ENCODE peak calls at places on chromosomes 7 and 10, in four cellular contexts. R is neural progenitor cell; G is cardiac muscle cell; O is naive thymus-derived CD4-positive, alpha-beta T cell. E is an unnamed sample. For H3K36me3 and H3K9me3, the result is how much of the 10 kb centered on the place peaks cover.

GRCh38 chr7:27095050-27095896 is 527 bp downstream of the HOXA1 start:
- DNase-seq in R (peak), G (no peak), O (no peak), E (no peak)

GRCh38 chr7:38147005-38147404 is 31.0 kb upstream of the STARD3NL start:
- DNase-seq in R (no peak), G (no peak), O (no peak), E (no peak)

GRCh38 chr10:44384601-44385422 is at the start of gene CXCL12:
- DNase-seq in R (peak), O (no peak), G (peak), E (no peak)

GRCh38 chr10:66836057-66836456 is 89.8 kb upstream of the LRRTM3 start:
- DNase-seq in O (no peak), G (peak), R (no peak), E (no peak)

GRCh38 chr7:99374121-99375064 is at the start of gene ARPC1B:
- DNase-seq in G (peak), R (peak), O (peak), E (no peak)

GRCh38 chr10:96705134-96705533 is 15.2 kb downstream of the PIK3AP1 start:
- DNase-seq in G (no peak), R (no peak), O (no peak), E (no peak)

GRCh38 chr7:85719981-85720963 is 533.4 kb upstream of the SEMA3D start:
- DNase-seq in R (no peak), O (no peak), G (no peak), E (no peak)

GRCh38 chr10:74936577-74937445 is 110.4 kb downstream of the KAT6B start:
- DNase-seq in G (no peak), O (no peak), R (no peak), E (no peak)

GRCh38 chr7:2510909-2511768 is 8.4 kb upstream of the LFNG start:
- DNase-seq in R (peak), G (no peak), O (peak), E (no peak)

GRCh38 chr7:106982415-106982814 is 62.1 kb upstream of the PRKAR2B start:
- DNase-seq in G (no peak), R (no peak), O (no peak), E (no peak)

GRCh38 chr10:103765981-103766380 is 89.4 kb downstream of the SH3PXD2A start:
- DNase-seq in R (no peak), G (no peak), O (peak), E (no peak)

GRCh38 chr7:106936236-106936635 is 71.2 kb downstream of the PIK3CG start:
- DNase-seq in R (no peak), G (no peak), O (no peak), E (no peak)

GRCh38 chr10:80199828-80200227 is 5.5 kb downstream of the ANXA11 start:
- DNase-seq in G (no peak), R (no peak), O (no peak), E (no peak)

GRCh38 chr10:93435621-93436385 is 46.3 kb downstream of the MYOF start:
- DNase-seq in R (peak), G (peak), O (no peak), E (no peak)

GRCh38 chr7:77740257-77740656 is 44.0 kb downstream of the RSBN1L start:
- DNase-seq in G (no peak), O (no peak), R (no peak), E (no peak)

GRCh38 chr7:36280840-36281812 is 108.5 kb upstream of the ANLN start:
- DNase-seq in O (no peak), R (peak), G (peak), E (no peak)

GRCh38 chr7:85135931-85136330 is 50.9 kb downstream of the SEMA3D start:
- DNase-seq in O (no peak), R (no peak), G (no peak), E (no peak)

GRCh38 chr7:134188311-134188710 is 61.2 kb downstream of the LRGUK start:
- DNase-seq in G (no peak), R (no peak), O (no peak), E (no peak)

GRCh38 chr7:6273917-6274630 is 1.6 kb upstream of the CYTH3 start:
- DNase-seq in G (no peak), R (no peak), O (no peak), E (no peak)

GRCh38 chr7:149728491-149729375 is 44.7 kb downstream of the ZNF467 start:
- DNase-seq in G (no peak), R (no peak), O (no peak), E (no peak)

GRCh38 chr7:149727541-149728476 is 45.6 kb downstream of the ZNF467 start:
- DNase-seq in G (no peak), R (no peak), O (no peak), E (no peak)

GRCh38 chr7:149731207-149731955 is 42.0 kb downstream of the ZNF467 start:
- DNase-seq in O (no peak), G (no peak), R (no peak), E (no peak)

GRCh38 chr7:149729983-149730801 is 43.2 kb downstream of the ZNF467 start:
- DNase-seq in O (no peak), R (no peak), G (no peak), E (no peak)

DNA sequence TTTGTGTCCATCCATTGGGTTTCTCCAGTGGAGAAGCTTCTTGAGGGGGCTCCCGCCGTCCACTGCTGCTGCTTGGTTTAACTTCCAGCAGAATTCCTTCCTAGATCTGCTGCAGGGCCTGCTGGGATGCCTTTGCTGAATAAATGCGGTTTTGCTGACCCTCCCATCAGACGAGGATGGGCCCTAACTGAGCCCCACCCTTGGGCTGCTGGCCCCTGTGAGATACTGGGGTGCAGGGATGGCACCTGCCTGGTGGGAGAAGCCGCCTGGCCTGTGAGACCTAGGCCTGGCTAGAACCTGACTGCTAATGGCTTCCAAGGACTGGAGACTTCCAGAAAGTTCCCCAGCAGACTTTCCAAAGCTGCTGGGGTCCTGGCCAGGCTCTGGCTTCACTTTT is 43.8 kb downstream of the ZNF467 start:
- DNase-seq in O (no peak), G (no peak), R (no peak), E (no peak)
- H3K36me3 ChIP-seq in O (under half), G (under half), R (under half), E (under half)

DNA sequence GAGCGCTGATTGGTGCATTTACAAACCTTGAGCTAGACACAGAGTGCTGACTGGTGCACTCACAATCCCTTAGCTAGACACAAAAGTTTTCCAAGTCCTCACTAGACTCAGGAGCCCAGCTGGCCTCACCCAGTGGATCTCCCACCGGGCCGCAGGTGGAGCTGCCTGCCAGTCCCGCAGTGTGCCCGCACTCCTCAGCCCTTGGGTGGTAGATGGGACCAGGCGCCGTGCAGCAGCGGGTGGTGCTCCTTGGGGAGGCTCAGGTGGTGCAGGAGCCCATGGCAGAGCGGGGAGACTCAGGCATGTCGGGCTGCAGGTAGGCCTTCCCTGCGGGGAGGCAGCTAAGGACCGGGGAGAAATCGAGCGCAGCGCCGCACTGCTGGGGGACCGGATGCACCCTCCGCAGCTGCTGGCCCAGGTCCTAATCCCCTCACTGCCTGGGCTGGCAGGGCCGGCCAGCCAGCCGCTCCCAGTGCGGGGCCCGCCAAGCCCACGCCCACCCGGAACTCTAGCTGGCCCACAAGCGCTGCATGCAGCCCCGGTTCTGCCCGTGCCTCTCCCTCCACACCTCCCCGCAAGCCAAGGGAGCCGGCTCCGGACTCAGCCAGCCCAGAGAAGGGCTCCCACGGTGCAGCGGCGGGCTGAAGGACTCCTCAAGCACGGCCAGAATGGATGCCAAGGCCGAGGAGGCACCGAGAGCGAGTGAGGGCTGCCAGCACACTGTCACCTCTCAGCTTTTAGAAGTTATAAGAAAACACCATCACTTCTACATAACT is 128.9 kb downstream of the ZNF438 start:
- DNase-seq in R (no peak), O (no peak), G (no peak), E (no peak)
- H3K27ac ChIP-seq in R (no peak), O (no peak), G (no peak), E (no peak)

DNA sequence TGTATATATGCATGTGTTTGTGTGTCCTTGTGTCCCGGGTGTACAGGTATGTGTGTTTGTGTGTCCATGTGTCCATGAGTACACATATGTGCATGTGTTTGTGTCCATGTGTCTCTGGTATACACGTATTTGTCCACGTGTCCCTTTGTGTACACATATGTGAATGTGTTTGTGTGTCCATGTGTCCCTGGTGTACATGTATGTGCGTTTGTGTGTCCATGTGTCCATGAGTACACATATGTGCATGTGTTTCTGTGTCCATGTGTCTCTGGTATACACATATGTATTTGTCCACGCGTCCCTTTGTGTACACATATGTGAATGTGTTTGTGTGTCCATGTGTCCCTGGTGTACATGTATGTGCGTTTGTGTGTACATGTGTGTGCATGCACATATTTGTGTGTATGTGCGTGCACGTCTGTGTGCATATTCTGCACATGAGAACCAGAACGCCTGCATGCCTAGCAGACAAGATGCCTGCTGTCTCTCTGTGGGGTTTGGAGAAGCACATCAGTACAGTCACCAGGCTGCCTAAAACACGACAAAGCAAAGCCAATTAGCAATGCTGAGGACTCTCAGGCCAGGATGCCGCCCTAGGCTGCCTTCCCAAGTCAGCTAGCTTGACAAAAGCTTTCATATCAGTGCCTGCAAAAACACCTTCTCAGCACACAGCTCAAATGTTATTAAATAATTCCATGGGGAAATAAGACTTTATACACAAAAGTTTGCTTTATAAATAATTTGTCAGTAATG is 327.8 kb downstream of the PTPRN2 start:
- DNase-seq in O (no peak), R (no peak), G (no peak), E (no peak)
- H3K9me3 ChIP-seq in O (under half), R (under half), G (under half), E (under half)

GRCh38 chr7:44108768-44109750 is 4.9 kb downstream of the AEBP1 start:
- DNase-seq in O (no peak), R (no peak), G (no peak), E (no peak)

GRCh38 chr7:44107961-44108767 is 4.0 kb downstream of the AEBP1 start:
- DNase-seq in G (no peak), O (no peak), R (no peak), E (no peak)

GRCh38 chr7:44110724-44111635 is 6.8 kb downstream of the AEBP1 start:
- DNase-seq in G (no peak), O (no peak), R (no peak), E (no peak)

GRCh38 chr7:44111759-44112158 is 7.6 kb downstream of the AEBP1 start:
- DNase-seq in G (no peak), R (no peak), O (no peak), E (no peak)

DNA sequence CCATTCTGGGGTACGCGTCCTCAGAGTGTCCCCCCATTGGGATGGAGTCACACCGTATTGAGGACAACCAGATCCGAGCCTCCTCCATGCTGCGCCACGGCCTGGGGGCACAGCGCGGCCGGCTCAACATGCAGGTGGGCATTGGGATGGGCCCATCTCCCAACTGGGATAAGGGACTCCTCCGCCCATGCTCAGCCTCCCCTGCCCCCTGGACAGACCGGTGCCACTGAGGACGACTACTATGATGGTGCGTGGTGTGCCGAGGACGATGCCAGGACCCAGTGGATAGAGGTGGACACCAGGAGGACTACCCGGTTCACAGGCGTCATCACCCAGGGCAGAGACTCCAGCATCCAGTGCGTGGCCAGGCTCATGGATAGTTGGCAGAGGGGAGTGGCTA is 5.8 kb downstream of the AEBP1 start:
- DNase-seq in R (no peak), G (no peak), O (no peak), E (no peak)
- H3K36me3 ChIP-seq in R (under half), G (under half), O (under half), E (under half)

GRCh38 chr10:91162495-91163268 is 57.8 kb upstream of the PCGF5 start:
- DNase-seq in R (peak), G (peak), O (peak), E (no peak)

GRCh38 chr10:91163709-91164474 is 56.6 kb upstream of the PCGF5 start:
- DNase-seq in O (peak), R (peak), G (peak), E (no peak)

GRCh38 chr10:91163269-91163708 is 57.2 kb upstream of the PCGF5 start:
- DNase-seq in R (peak), G (peak), O (peak), E (no peak)

GRCh38 chr10:91162050-91162494 is 58.4 kb upstream of the PCGF5 start:
- DNase-seq in O (peak), R (no peak), G (no peak), E (no peak)

DNA sequence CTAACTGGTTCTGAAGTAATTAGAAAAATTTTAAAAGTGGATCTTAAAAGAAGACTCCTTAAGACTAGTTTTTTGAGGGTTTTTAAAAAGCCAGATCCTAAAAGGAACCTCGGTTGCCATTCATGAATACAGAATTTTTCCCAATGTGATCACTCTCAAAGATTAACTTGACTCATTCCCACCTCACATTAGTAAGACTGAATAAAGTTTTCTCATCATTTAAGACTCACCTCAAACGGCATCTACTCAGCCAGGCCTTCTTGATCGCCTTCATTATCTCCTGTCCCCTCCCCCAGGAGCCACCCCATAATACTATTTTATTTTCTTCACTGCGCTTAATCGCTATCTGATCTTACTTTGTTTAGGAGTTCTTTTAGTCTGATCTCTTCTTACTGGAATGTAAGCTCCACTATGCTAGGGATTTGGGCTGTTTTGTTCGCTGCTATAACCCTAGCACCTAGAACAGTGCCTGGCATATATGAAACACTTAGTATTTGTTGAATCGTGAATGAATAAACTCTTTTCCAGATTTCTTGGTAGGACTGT is 55.9 kb upstream of the PCGF5 start:
- DNase-seq in O (peak), G (no peak), R (peak), E (no peak)
- H3K27ac ChIP-seq in O (peak), G (no peak), R (no peak), E (no peak)

GRCh38 chr7:138538518-138538917 is 78.5 kb downstream of the TRIM24 start:
- DNase-seq in G (no peak), O (no peak), R (no peak), E (no peak)
- H3K9me3 ChIP-seq in G (under half), O (under half), R (under half), E (under half)

DNA sequence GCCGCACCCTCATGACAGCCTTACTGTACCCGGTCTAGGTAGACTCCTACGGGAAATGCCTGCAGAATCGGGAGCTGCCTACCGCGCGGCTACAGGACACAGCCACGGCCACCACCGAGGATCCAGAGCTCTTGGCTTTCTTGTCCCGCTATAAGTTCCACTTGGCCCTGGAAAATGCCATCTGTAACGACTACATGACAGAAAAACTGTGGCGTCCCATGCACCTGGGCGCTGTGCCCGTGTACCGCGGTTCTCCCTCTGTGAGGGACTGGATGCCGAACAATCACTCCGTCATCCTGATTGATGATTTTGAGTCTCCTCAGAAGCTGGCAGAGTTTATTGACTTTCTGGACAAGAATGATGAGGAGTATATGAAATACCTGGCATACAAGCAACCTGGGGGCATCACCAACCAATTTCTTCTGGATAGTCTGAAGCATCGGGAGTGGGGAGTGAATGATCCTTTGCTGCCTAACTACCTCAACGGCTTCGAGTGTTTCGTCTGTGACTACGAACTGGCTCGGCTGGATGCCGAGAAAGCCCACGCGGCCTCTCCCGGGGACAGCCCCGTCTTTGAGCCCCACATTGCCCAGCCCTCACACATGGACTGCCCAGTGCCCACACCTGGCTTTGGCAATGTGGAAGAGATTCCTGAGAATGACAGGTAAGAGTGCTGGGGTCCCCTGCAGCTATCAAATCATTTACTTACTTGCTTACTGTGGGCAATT is 8.5 kb upstream of the CHCHD1 start:
- DNase-seq in O (no peak), G (peak), R (no peak), E (no peak)
- H3K36me3 ChIP-seq in O (under half), G (under half), R (under half), E (under half)

DNA sequence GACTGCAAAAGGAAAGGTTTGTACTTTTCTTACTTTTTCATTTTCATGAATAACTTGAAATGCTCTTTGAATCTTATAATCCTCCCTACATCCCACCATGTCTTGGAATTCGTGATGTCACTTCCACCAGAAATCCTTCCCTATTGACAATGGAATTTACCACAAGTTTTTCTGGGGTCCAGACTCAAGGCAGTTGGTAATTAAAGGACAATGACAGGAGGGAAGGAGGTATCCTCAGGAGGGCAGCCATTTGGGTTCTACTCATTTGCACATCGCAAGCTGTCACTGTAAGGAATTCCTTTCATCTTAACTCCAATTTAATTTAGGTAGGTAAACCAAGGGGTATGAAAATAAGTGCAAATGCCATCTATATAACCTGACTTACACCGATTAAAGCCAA is 21.9 kb downstream of the LRRC17 start:
- DNase-seq in G (no peak), O (no peak), R (peak), E (no peak)
- H3K27ac ChIP-seq in G (no peak), O (no peak), R (peak), E (no peak)

GRCh38 chr10:130338588-130339070 is 202.4 kb downstream of the GLRX3 start:
- DNase-seq in O (no peak), G (no peak), R (no peak), E (no peak)
- H3K9me3 ChIP-seq in O (under half), G (under half), R (under half), E (under half)

DNA sequence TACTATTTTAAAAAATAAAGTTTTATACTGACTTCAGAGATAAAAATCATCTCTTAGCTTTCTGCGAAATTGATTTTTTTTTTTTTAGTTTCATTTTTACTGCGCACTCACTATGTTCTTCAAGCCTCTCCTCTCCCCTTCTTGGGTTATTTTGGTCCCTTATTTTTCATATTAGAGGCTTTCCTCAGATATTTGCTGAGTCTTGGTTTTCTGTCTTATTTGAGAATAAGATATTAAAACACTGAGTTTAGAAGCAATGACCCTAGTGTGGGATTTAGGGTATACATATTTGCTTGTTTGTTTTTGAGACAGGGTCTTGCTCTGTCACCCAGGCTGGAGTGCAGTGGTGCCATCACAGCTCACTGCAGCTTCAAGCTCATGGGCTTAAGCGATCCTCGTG is 59.9 kb downstream of the SND1 start:
- DNase-seq in G (no peak), R (no peak), O (no peak), E (no peak)
- H3K36me3 ChIP-seq in G (under half), R (under half), O (under half), E (under half)

E was measured in iPS DF 6.9.